ENCODE peak calls at places on chromosomes 3 and 15, in five cellular contexts. M is T-helper 1 cell, S is NCI-H2081, C is NCI-H1092, E is kidney tubule cell. T is an unnamed sample.

GRCh38 chr15:56243774-56244236 is at the start of gene RFX7:
- DNase-seq in M (peak), S (peak), C (peak), E (peak), T (peak)

GRCh38 chr3:127682576-127682975 is 9.8 kb downstream of the ABTB1 start:
- DNase-seq in M (no peak), S (no peak), C (no peak), E (no peak), T (no peak)

GRCh38 chr3:139541898-139542288 is 2.4 kb upstream of the RBP1 start:
- DNase-seq in M (no peak), S (no peak), C (no peak), E (no peak), T (no peak)

GRCh38 chr15:93298901-93299300 is 209.9 kb upstream of the RGMA start:
- DNase-seq in M (no peak), S (no peak), C (no peak), E (no peak), T (no peak)

GRCh38 chr3:123637841-123638240 is 53.0 kb upstream of the HACD2 start:
- DNase-seq in M (no peak), S (no peak), C (no peak), E (no peak), T (no peak)

GRCh38 chr3:98971183-98971681 is 69.7 kb upstream of the DCBLD2 start:
- DNase-seq in M (no peak), S (no peak), C (no peak), E (peak), T (no peak)

GRCh38 chr3:177190701-177191100 is 6.6 kb downstream of the TBL1XR1 start:
- DNase-seq in M (no peak), S (no peak), C (no peak), E (no peak), T (no peak)

GRCh38 chr3:139928708-139929505 is 6.1 kb upstream of the CLSTN2 start:
- DNase-seq in M (no peak), S (no peak), C (no peak), E (peak), T (no peak)

GRCh38 chr3:185060655-185061054 is 92.2 kb downstream of the C3orf70 start:
- DNase-seq in M (no peak), S (no peak), C (no peak), E (no peak), T (no peak)

GRCh38 chr15:99507732-99508571 is 57.8 kb upstream of the MEF2A start:
- DNase-seq in M (no peak), S (no peak), C (no peak), E (no peak), T (no peak)

GRCh38 chr3:31968391-31968926 is 12.6 kb downstream of the OSBPL10 start:
- DNase-seq in M (no peak), S (no peak), C (no peak), E (peak), T (no peak)

GRCh38 chr15:79086814-79087213 is 3.8 kb downstream of the RASGRF1 start:
- DNase-seq in M (no peak), S (no peak), C (no peak), E (no peak), T (no peak)

GRCh38 chr15:41891946-41892345 is 1.9 kb downstream of the SPTBN5 start:
- DNase-seq in M (no peak), S (peak), C (peak), E (peak), T (no peak)

GRCh38 chr3:56205406-56205805 is 262.9 kb downstream of the ERC2 start:
- DNase-seq in M (no peak), S (no peak), C (no peak), E (no peak), T (no peak)

GRCh38 chr15:44009056-44009455 is 182.3 kb downstream of the WDR76 start:
- DNase-seq in M (no peak), S (no peak), C (no peak), E (peak), T (no peak)

GRCh38 chr3:129503387-129504010 is 24.9 kb upstream of the RHO start:
- DNase-seq in M (no peak), S (peak), C (peak), E (no peak), T (no peak)

GRCh38 chr15:70355275-70355795 is 257.6 kb upstream of the TLE3 start:
- DNase-seq in M (no peak), S (no peak), C (no peak), E (no peak), T (no peak)

GRCh38 chr3:52529376-52530333 is 4.0 kb downstream of the NT5DC2 start:
- DNase-seq in M (no peak), S (no peak), C (no peak), E (no peak), T (no peak)

GRCh38 chr15:85583404-85584390 is 203.3 kb downstream of the AKAP13 start:
- DNase-seq in M (no peak), S (no peak), C (no peak), E (peak), T (no peak)